ENCODE peak calls at places on chromosomes 5 and 9, in five cellular contexts. K is psoas muscle; S is NCI-H82; X is epithelial cell of proximal tubule; I is effector memory CD4-positive, alpha-beta T cell. D is an unnamed sample.

GRCh38 chr5:57843016-57843402 is 360.4 kb upstream of the ACTBL2 start:
- DNase-seq in X (no peak), S (no peak), K (no peak), I (no peak), D (no peak)

GRCh38 chr9:77848897-77849296 is 182.7 kb downstream of the GNAQ start:
- DNase-seq in I (no peak), X (peak), K (peak), S (no peak), D (no peak)

GRCh38 chr5:55855509-55855908 is 4.4 kb downstream of the IL31RA start:
- DNase-seq in K (no peak), I (no peak), X (no peak), S (no peak), D (no peak)

GRCh38 chr9:113988951-113989780 is 88.9 kb downstream of the AMBP start:
- DNase-seq in X (no peak), K (peak), S (no peak), I (no peak), D (no peak)

GRCh38 chr5:74232281-74232680 is 408.2 kb downstream of the ENC1 start:
- DNase-seq in I (no peak), S (no peak), X (no peak), K (no peak), D (no peak)

GRCh38 chr5:159071382-159071781 is 28.3 kb downstream of the EBF1 start:
- DNase-seq in S (peak), K (no peak), I (no peak), X (no peak), D (no peak)

GRCh38 chr5:69129413-69129812 is 35.6 kb downstream of the SLC30A5 start:
- DNase-seq in S (no peak), K (no peak), X (peak), I (no peak), D (no peak)

GRCh38 chr5:10667431-10668057 is 93.5 kb downstream of the DAP start:
- DNase-seq in K (no peak), X (no peak), I (no peak), S (no peak), D (no peak)

GRCh38 chr9:109781541-109782197 is 1.7 kb downstream of the PALM2AKAP2 start:
- DNase-seq in X (no peak), K (no peak), I (no peak), S (no peak), D (no peak)

GRCh38 chr5:126419102-126419501 is 4.1 kb upstream of the GRAMD2B start:
- DNase-seq in X (no peak), I (no peak), K (no peak), S (no peak), D (no peak)

GRCh38 chr5:170219615-170220014 is 13.2 kb upstream of the C5orf58 start:
- DNase-seq in X (no peak), I (no peak), K (no peak), S (no peak), D (peak)

GRCh38 chr5:169299651-169300467 is 1.1 kb downstream of the SLIT3 start:
- DNase-seq in I (no peak), K (no peak), X (no peak), S (no peak), D (no peak)

GRCh38 chr9:132239518-132239917 is 77.7 kb downstream of the NTNG2 start:
- DNase-seq in X (no peak), I (no peak), K (no peak), S (peak), D (no peak)

GRCh38 chr9:136117291-136118060 is 1.2 kb downstream of the TMEM250 start:
- DNase-seq in I (no peak), S (no peak), X (no peak), K (no peak), D (no peak)